ENCODE peak calls at places on chromosomes 1 and 21, in seven cellular contexts. M, A, C, I, J, Y and K are unnamed samples.
A peak's percentile ranks its signal among the peaks of the same experiment; 100 is the strongest.

GRCh38 chr21:38323721-38324591 is 67.2 kb downstream of the KCNJ15 start:
- DNase-seq in M (no peak), A (no peak), C (no peak), I (no peak), J (no peak), Y (no peak), K (no peak)

GRCh38 chr1:168227620-168228019 is 1.8 kb downstream of the SFT2D2 start:
- DNase-seq in M (no peak), A (no peak), C (no peak), I (no peak), J (no peak), Y (no peak), K (no peak)

GRCh38 chr1:228989992-228990827 is 254.9 kb downstream of the RHOU start:
- DNase-seq in M (no peak), A (peak; percentile 65), C (peak; percentile 80), I (peak; percentile 89), J (peak; percentile 22), Y (peak; percentile 70), K (peak; percentile 65)

GRCh38 chr21:42650441-42651421 is 2.7 kb upstream of the PDE9A start:
- DNase-seq in M (no peak), A (peak; percentile 6), C (peak; percentile 22), I (peak; percentile 60), J (no peak), Y (no peak), K (no peak)

GRCh38 chr1:101567582-101568189 is 330.9 kb downstream of the S1PR1 start:
- DNase-seq in M (no peak), A (no peak), C (no peak), I (peak; percentile 51), J (peak; percentile 29), Y (peak; percentile 19), K (no peak)

GRCh38 chr21:43269981-43270670 is 101.3 kb downstream of the CRYAA start:
- DNase-seq in M (no peak), A (peak; percentile 11), C (peak; percentile 14), I (peak; percentile 34), J (no peak), Y (no peak), K (no peak)

GRCh38 chr1:88885933-88886332 is 5.4 kb downstream of the GTF2B start:
- DNase-seq in M (no peak), A (no peak), C (no peak), I (no peak), J (no peak), Y (no peak), K (no peak)

GRCh38 chr1:153566414-153567371 is 1.0 kb upstream of the S100A2 start:
- DNase-seq in M (peak; percentile 37), A (peak; percentile 96), C (peak; percentile 99), I (peak; percentile 98), J (peak; percentile 84), Y (peak; percentile 90), K (peak; percentile 98)

GRCh38 chr1:214660900-214661299 is 57.9 kb downstream of the CENPF start:
- DNase-seq in M (no peak), A (peak; percentile 32), C (no peak), I (no peak), J (peak; percentile 26), Y (no peak), K (peak; percentile 21)

GRCh38 chr1:86104606-86105532 is 51.7 kb downstream of the COL24A1 start:
- DNase-seq in M (no peak), A (no peak), C (no peak), I (peak; percentile 43), J (no peak), Y (no peak), K (no peak)

GRCh38 chr1:23591460-23592208 is 32.3 kb upstream of the ID3 start:
- DNase-seq in M (no peak), A (peak; percentile 26), C (peak; percentile 46), I (no peak), J (no peak), Y (peak; percentile 25), K (no peak)

GRCh38 chr21:15283789-15284188 is 219.0 kb upstream of the NRIP1 start:
- DNase-seq in M (no peak), A (no peak), C (no peak), I (no peak), J (no peak), Y (no peak), K (no peak)

GRCh38 chr1:51170342-51170741 is 65.7 kb upstream of the RNF11 start:
- DNase-seq in M (no peak), A (no peak), C (no peak), I (no peak), J (no peak), Y (no peak), K (no peak)

GRCh38 chr1:217482356-217483102 is 148.4 kb downstream of the GPATCH2 start:
- DNase-seq in M (peak; percentile 38), A (no peak), C (no peak), I (no peak), J (no peak), Y (no peak), K (no peak)

GRCh38 chr1:231665046-231665445 is 38.5 kb downstream of the DISC1 start:
- DNase-seq in M (no peak), A (no peak), C (no peak), I (no peak), J (no peak), Y (no peak), K (no peak)

GRCh38 chr21:46048926-46049889 is 48.7 kb upstream of the COL6A2 start:
- DNase-seq in M (no peak), A (peak; percentile 91), C (peak; percentile 89), I (peak; percentile 95), J (peak; percentile 37), Y (peak; percentile 84), K (peak; percentile 98)

GRCh38 chr1:212968385-212968863 is 18.1 kb downstream of the VASH2 start:
- DNase-seq in M (no peak), A (no peak), C (no peak), I (no peak), J (no peak), Y (no peak), K (no peak)

GRCh38 chr1:163661386-163661785 is 339.6 kb downstream of the NUF2 start:
- DNase-seq in M (no peak), A (no peak), C (no peak), I (no peak), J (no peak), Y (no peak), K (no peak)
- H3K9me3 ChIP-seq in M (no peaks in the 10 kb centered on the region), A (no peaks in the 10 kb centered on the region), C (no peaks in the 10 kb centered on the region), I (no peaks in the 10 kb centered on the region), J (no peaks in the 10 kb centered on the region), Y (no peaks in the 10 kb centered on the region), K (no peaks in the 10 kb centered on the region)

DNA sequence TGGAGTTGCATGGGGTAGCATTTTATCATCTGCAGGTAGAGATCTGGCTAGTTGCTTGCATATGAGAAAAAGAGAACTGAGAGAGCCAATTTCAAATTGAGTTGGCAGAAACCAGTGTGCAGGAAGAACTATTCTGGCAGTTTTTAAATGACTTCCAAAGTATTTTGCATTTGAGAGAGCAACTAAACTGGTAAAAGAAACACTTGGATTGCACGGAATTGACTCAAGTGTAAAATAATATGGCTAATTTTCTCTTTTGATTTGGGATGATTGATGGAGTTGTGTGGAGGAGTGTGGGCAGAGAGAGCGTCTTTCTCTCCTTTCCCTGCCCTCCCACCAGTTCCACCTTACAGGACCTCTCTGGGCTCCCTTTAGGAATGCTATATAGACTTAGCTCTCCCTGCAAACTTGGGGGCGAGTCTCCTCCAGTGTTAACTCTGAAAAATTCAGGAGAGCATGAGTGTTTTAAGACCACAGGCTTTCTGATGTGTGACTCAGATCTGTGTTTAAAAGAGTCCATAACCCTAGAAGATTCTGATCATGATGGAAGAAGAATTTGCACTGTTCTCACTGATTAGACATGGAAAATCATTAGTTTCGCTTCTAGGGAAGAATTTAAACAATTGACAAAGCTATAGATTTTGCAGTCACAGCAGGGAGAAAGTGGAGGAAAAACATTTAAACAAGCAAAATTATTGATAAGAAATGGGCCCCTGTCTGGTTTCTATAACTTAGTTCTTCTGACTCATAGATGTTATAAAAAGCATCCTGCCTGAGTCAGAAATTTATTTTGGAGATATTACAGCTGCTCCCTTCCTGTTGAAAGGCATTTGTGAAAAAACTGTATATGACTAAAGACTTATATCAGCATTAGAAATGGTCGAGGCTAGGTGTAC is 24.9 kb upstream of the CTBS start:
- DNase-seq in M (peak; percentile 51), A (no peak), C (no peak), I (no peak), J (no peak), Y (no peak), K (no peak)
- H3K4me3 ChIP-seq in M (peak overlapping the region; percentile 6), A (no peak overlapping the region), C (no peak overlapping the region), I (no peak overlapping the region), J (no peak overlapping the region), Y (no peak overlapping the region), K (no peak overlapping the region)

DNA sequence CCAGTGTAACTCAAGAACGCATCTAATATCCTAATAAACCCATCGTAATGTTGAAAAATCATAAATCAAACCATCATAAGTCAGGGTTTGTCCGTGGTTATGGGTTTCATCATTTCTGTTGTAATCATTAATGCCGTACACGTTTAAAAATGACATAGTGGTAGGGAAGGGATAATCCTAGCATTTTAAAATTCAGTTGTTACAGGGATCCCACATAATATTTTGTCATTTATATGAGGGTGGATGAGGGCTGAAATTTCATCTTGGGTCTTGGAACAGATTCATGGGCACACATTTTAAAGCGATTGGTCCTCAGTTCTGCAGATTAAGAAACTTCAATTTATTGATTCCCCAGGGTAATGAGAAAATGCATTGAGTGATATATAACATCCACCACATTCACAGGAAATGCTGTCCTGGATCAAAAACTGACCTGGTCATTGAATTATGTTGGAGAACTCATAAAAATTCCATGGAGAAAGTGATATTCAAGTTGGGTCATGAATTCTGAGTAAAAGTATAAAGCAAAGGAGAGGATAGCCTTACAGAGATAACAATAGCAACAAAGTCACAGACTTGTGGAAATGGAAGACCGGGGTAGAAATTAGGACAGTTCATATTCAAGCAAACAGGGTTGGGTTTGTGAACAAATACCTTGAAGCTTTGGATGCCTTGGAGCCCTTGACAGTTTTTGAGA is 1527.3 kb upstream of the TPTE start:
- DNase-seq in M (no peak), A (no peak), C (no peak), I (no peak), J (no peak), Y (no peak), K (no peak)
- H3K9me3 ChIP-seq in M (no peaks in the 10 kb centered on the region), A (no peaks in the 10 kb centered on the region), C (peaks cover 5% of the 10 kb centered on the region), I (no peaks in the 10 kb centered on the region), J (no peaks in the 10 kb centered on the region), Y (no peaks in the 10 kb centered on the region), K (no peaks in the 10 kb centered on the region)

DNA sequence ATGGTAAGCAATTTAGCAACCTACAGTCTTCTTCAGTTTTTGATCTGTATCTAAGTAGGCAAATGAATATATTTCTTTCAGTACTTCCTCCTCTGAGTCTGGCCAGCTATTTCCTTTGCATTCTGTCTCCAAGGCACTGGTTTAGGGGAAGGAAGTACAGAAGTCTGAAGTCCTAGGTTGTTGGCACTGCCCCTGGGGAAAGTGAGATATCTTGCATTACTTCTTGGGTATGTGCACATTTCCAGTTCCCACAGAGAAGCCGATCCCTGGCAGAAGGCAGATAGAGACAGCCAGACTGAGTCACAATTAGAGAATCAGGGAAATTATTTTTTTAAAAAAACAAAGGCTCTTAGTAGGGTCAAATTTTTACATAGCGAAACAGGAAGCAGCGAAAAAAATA is 98.8 kb downstream of the RASAL2 start:
- DNase-seq in M (no peak), A (no peak), C (no peak), I (no peak), J (peak; percentile 60), Y (no peak), K (peak; percentile 20)
- H3K4me3 ChIP-seq in M (no peak overlapping the region), A (no peak overlapping the region), C (no peak overlapping the region), I (no peak overlapping the region), J (no peak overlapping the region), Y (no peak overlapping the region), K (no peak overlapping the region)

GRCh38 chr1:4221107-4221506 is 321.0 kb upstream of the C1orf174 start:
- DNase-seq in M (no peak), A (no peak), C (no peak), I (no peak), J (no peak), Y (no peak), K (no peak)
- H3K9me3 ChIP-seq in M (no peaks in the 10 kb centered on the region), A (no peaks in the 10 kb centered on the region), C (no peaks in the 10 kb centered on the region), I (no peaks in the 10 kb centered on the region), J (no peaks in the 10 kb centered on the region), Y (no peaks in the 10 kb centered on the region), K (no peaks in the 10 kb centered on the region)